ENCODE peak calls at places on chromosome X, in ten cellular contexts. U is stimulated activated CD8-positive, alpha-beta memory T cell treated with anti-CD3 and anti-CD28 coated beads, Interleukin-4, amount 100 ng/mL, for 24 hours; Y is gastrocnemius medialis; Q is left kidney; H is uterus; T is fibroblast of pulmonary artery; D is skeletal muscle cell; E is cardiac muscle cell; C is M059J; L is naive thymus-derived CD8-positive, alpha-beta T cell. Z is an unnamed sample.

GRCh38 chrX:129843459-129844306 is at the start of gene ZDHHC9:
- DNase-seq in U (peak), E (peak), T (peak), H (peak), Y (peak), C (peak), D (peak), Q (peak), L (peak), Z (peak)

GRCh38 chrX:143455045-143455444 is 62.2 kb downstream of the SPANXN3 start:
- DNase-seq in D (peak), L (no peak), Y (peak), T (peak), H (no peak), U (no peak), Q (peak), E (peak), C (no peak), Z (no peak)

GRCh38 chrX:117607571-117607970 is 509.0 kb downstream of the KLHL13 start:
- DNase-seq in T (no peak), L (no peak), Y (no peak), U (no peak), Q (no peak), C (no peak), D (no peak), E (no peak), H (no peak), Z (no peak)

GRCh38 chrX:1468250-1468772 is 15.6 kb upstream of the ASMTL start:
- DNase-seq in Y (no peak), D (no peak), Q (no peak), U (peak), C (peak), H (no peak), L (peak), E (no peak), T (peak), Z (peak)

GRCh38 chrX:3697701-3698279 is 15.7 kb downstream of the PRKX start:
- DNase-seq in Q (peak), T (peak), C (peak), D (peak), Y (peak), U (no peak), L (no peak), E (peak), H (no peak), Z (no peak)

GRCh38 chrX:30992381-30992904 is 79.4 kb downstream of the FTHL17 start:
- DNase-seq in D (no peak), U (no peak), L (no peak), C (peak), T (no peak), Y (no peak), Q (peak), H (no peak), E (peak), Z (no peak)

GRCh38 chrX:11944486-11944885 is 186.4 kb downstream of the MSL3 start:
- DNase-seq in L (no peak), H (no peak), Y (no peak), E (peak), T (peak), C (peak), U (no peak), Q (peak), D (no peak), Z (no peak)

GRCh38 chrX:56796641-56797395 is 67.8 kb downstream of the NBDY start:
- DNase-seq in E (no peak), Q (no peak), C (no peak), U (no peak), L (no peak), Y (no peak), D (no peak), T (no peak), H (no peak), Z (no peak)

GRCh38 chrX:133384454-133384853 is 30.8 kb downstream of the GPC4 start:
- DNase-seq in U (no peak), L (no peak), C (no peak), Q (no peak), D (no peak), T (no peak), Y (no peak), H (no peak), E (no peak), Z (no peak)

GRCh38 chrX:54747713-54748393 is 50.2 kb downstream of the ITIH6 start:
- DNase-seq in Y (no peak), C (no peak), U (no peak), L (no peak), Q (no peak), E (no peak), D (no peak), H (no peak), T (no peak), Z (no peak)

GRCh38 chrX:104310084-104310483 is 55.4 kb upstream of the ESX1 start:
- DNase-seq in T (peak), U (no peak), D (no peak), Y (no peak), H (no peak), C (peak), E (peak), Q (peak), L (no peak), Z (no peak)

GRCh38 chrX:49184294-49185061 is 1.7 kb downstream of the PRICKLE3 start:
- DNase-seq in Q (peak), L (no peak), U (no peak), D (peak), T (peak), E (peak), Y (peak), H (peak), C (peak), Z (no peak)

GRCh38 chrX:129678176-129678880 is 23.6 kb upstream of the APLN start:
- DNase-seq in Y (peak), Q (peak), H (no peak), L (peak), T (no peak), U (peak), D (no peak), C (peak), E (no peak), Z (peak)

GRCh38 chrX:77014655-77015377 is 432.4 kb upstream of the FGF16 start:
- DNase-seq in T (no peak), H (no peak), E (no peak), L (no peak), D (no peak), Q (peak), C (no peak), U (no peak), Y (no peak), Z (no peak)

GRCh38 chrX:644304-645023 is 13.9 kb downstream of the SHOX start:
- DNase-seq in Q (no peak), C (no peak), T (no peak), U (no peak), Y (no peak), H (no peak), E (no peak), L (no peak), D (no peak), Z (no peak)

GRCh38 chrX:138485224-138485623 is 226.3 kb downstream of the FGF13 start:
- DNase-seq in C (no peak), Y (no peak), T (no peak), L (no peak), H (no peak), E (no peak), Q (no peak), D (no peak), U (no peak), Z (no peak)

GRCh38 chrX:135520022-135520552 is 373 bp upstream of the INTS6L start:
- DNase-seq in Q (peak), T (peak), C (peak), L (no peak), U (no peak), E (peak), H (no peak), Y (no peak), D (peak), Z (no peak)

GRCh38 chrX:18701621-18702361 is 5.7 kb upstream of the PPEF1 start:
- DNase-seq in Q (no peak), U (no peak), H (peak), L (no peak), Y (no peak), D (no peak), E (peak), C (peak), T (peak), Z (no peak)